ENCODE peak calls at places on chromosomes 13 and 19, in five cellular contexts. Y is cardiac muscle cell, J is gastrocnemius medialis, N is progenitor cell of endocrine pancreas, R is fibroblast of pulmonary artery. Z is an unnamed sample.

GRCh38 chr19:13006431-13007281 is 11.4 kb downstream of the NFIX start:
- DNase-seq in Y (no peak), J (peak), N (no peak), R (no peak), Z (no peak)

GRCh38 chr19:49811328-49811727 is 1.8 kb downstream of the FUZ start:
- DNase-seq in Y (no peak), J (no peak), N (no peak), R (no peak), Z (no peak)

GRCh38 chr13:65594255-65594654 is 1635.9 kb downstream of the PCDH9 start:
- DNase-seq in Y (peak), J (no peak), N (no peak), R (peak), Z (no peak)

GRCh38 chr13:37716395-37716794 is 117.8 kb upstream of the POSTN start:
- DNase-seq in Y (peak), J (no peak), N (no peak), R (peak), Z (no peak)

GRCh38 chr13:67043901-67044300 is 186.2 kb downstream of the PCDH9 start:
- DNase-seq in Y (peak), J (no peak), N (no peak), R (peak), Z (no peak)

GRCh38 chr13:33263484-33263883 is 22.1 kb downstream of the STARD13 start:
- DNase-seq in Y (no peak), J (no peak), N (no peak), R (no peak), Z (no peak)

GRCh38 chr13:101152184-101152583 is 264.1 kb downstream of the NALCN start:
- DNase-seq in Y (no peak), J (no peak), N (no peak), R (no peak), Z (no peak)

GRCh38 chr19:14472202-14472961 is 2.8 kb downstream of the PTGER1 start:
- DNase-seq in Y (peak), J (no peak), N (peak), R (peak), Z (peak)

GRCh38 chr13:27117158-27117557 is 54.5 kb downstream of the USP12 start:
- DNase-seq in Y (no peak), J (no peak), N (no peak), R (no peak), Z (no peak)

GRCh38 chr13:85853161-85853894 is 54.1 kb upstream of the SLITRK6 start:
- DNase-seq in Y (no peak), J (no peak), N (no peak), R (no peak), Z (no peak)

GRCh38 chr19:51320258-51320657 is 8.8 kb downstream of the IGLON5 start:
- DNase-seq in Y (peak), J (no peak), N (no peak), R (no peak), Z (no peak)

GRCh38 chr19:3358919-3359849 is 7.2 kb upstream of the NFIC start:
- DNase-seq in Y (peak), J (peak), N (no peak), R (peak), Z (no peak)

GRCh38 chr19:10118960-10119359 is 739 bp downstream of the EIF3G start:
- DNase-seq in Y (no peak), J (no peak), N (no peak), R (no peak), Z (no peak)

GRCh38 chr13:109348514-109349340 is 437.7 kb downstream of the IRS2 start:
- DNase-seq in Y (peak), J (no peak), N (no peak), R (peak), Z (peak)

GRCh38 chr19:47095707-47096704 is 17.6 kb downstream of the ZC3H4 start:
- DNase-seq in Y (peak), J (peak), N (no peak), R (no peak), Z (peak)

GRCh38 chr19:37931941-37932655 is 25.1 kb downstream of the SIPA1L3 start:
- DNase-seq in Y (peak), J (no peak), N (peak), R (peak), Z (peak)

GRCh38 chr19:1896508-1896907 is 8.7 kb upstream of the ADAT3 start:
- DNase-seq in Y (no peak), J (no peak), N (no peak), R (no peak), Z (no peak)

GRCh38 chr19:14089662-14090508 is 666 bp downstream of the SAMD1 start:
- DNase-seq in Y (peak), J (no peak), N (peak), R (peak), Z (peak)

GRCh38 chr19:27909185-27909840 is 1303.6 kb downstream of the UQCRFS1 start:
- DNase-seq in Y (no peak), J (no peak), N (no peak), R (no peak), Z (no peak)

GRCh38 chr19:55675661-55676354 is 782 bp downstream of the EPN1 start:
- DNase-seq in Y (no peak), J (no peak), N (no peak), R (no peak), Z (no peak)

GRCh38 chr13:99301056-99301838 is 6.0 kb downstream of the GPR183 start:
- DNase-seq in Y (no peak), J (no peak), N (no peak), R (no peak), Z (no peak)

GRCh38 chr19:12497032-12497431 is 12.4 kb upstream of the ZNF709 start:
- DNase-seq in Y (no peak), J (no peak), N (no peak), R (no peak), Z (no peak)

GRCh38 chr19:31096047-31096446 is 253.2 kb downstream of the TSHZ3 start:
- DNase-seq in Y (no peak), J (no peak), N (no peak), R (no peak), Z (no peak)

GRCh38 chr19:45882652-45883585 is 3.0 kb downstream of the IRF2BP1 start:
- DNase-seq in Y (peak), J (no peak), N (peak), R (peak), Z (peak)

GRCh38 chr19:1461862-1462261 is 11.9 kb downstream of the APC2 start:
- DNase-seq in Y (no peak), J (no peak), N (no peak), R (no peak), Z (no peak)

GRCh38 chr13:27034678-27035111 is 136.9 kb downstream of the USP12 start:
- DNase-seq in Y (peak), J (no peak), N (no peak), R (no peak), Z (no peak)

GRCh38 chr19:58346961-58347929 is 6.0 kb downstream of the A1BG start:
- DNase-seq in Y (peak), J (no peak), N (peak), R (peak), Z (peak)

GRCh38 chr13:48547663-48548092 is 14.8 kb upstream of the RCBTB2 start:
- DNase-seq in Y (no peak), J (no peak), N (no peak), R (no peak), Z (no peak)

GRCh38 chr19:2112516-2113320 is 16.0 kb downstream of the IZUMO4 start:
- DNase-seq in Y (no peak), J (no peak), N (no peak), R (no peak), Z (no peak)

GRCh38 chr19:16548956-16549355 is 6.7 kb upstream of the CHERP start:
- DNase-seq in Y (no peak), J (no peak), N (no peak), R (no peak), Z (no peak)

GRCh38 chr13:113731192-113732175 is 27.5 kb upstream of the TMEM255B start:
- DNase-seq in Y (no peak), J (no peak), N (no peak), R (no peak), Z (no peak)

GRCh38 chr13:113732176-113732960 is 26.7 kb upstream of the TMEM255B start:
- DNase-seq in Y (no peak), J (no peak), N (no peak), R (no peak), Z (no peak)

GRCh38 chr13:113729329-113730019 is 29.6 kb upstream of the TMEM255B start:
- DNase-seq in Y (no peak), J (no peak), N (no peak), R (no peak), Z (no peak)

GRCh38 chr13:113730145-113730750 is 28.8 kb upstream of the TMEM255B start:
- DNase-seq in Y (no peak), J (no peak), N (no peak), R (no peak), Z (no peak)

GRCh38 chr13:113730831-113731191 is 28.2 kb upstream of the TMEM255B start:
- DNase-seq in Y (no peak), J (no peak), N (no peak), R (no peak), Z (no peak)
- TF ChIP-seq CTCF in Y (no peak), J (no peak), N (no peak), R (no peak), Z (no peak)

GRCh38 chr13:110570886-110571285 is 9.4 kb upstream of the RAB20 start:
- DNase-seq in Y (no peak), J (no peak), N (no peak), R (no peak), Z (no peak)

GRCh38 chr13:110571897-110572777 is 10.6 kb upstream of the RAB20 start:
- DNase-seq in Y (no peak), J (no peak), N (no peak), R (no peak), Z (no peak)

GRCh38 chr13:110574161-110574560 is 12.6 kb upstream of the RAB20 start:
- DNase-seq in Y (peak), J (no peak), N (no peak), R (no peak), Z (no peak)

GRCh38 chr13:110575322-110576069 is 14.0 kb upstream of the RAB20 start:
- DNase-seq in Y (peak), J (no peak), N (no peak), R (peak), Z (no peak)

GRCh38 chr13:110572778-110573118 is 11.2 kb upstream of the RAB20 start:
- DNase-seq in Y (no peak), J (no peak), N (no peak), R (no peak), Z (no peak)
- TF ChIP-seq CTCF in Y (no peak), J (no peak), N (no peak), R (no peak), Z (no peak)

GRCh38 chr19:43754562-43755255 is at the start of gene SMG9:
- DNase-seq in Y (peak), J (peak), N (peak), R (peak), Z (peak)
- TF ChIP-seq CTCF in Y (no peak), J (no peak), N (no peak), R (no peak), Z (no peak)

GRCh38 chr13:49821216-49821820 is 28.8 kb upstream of the KPNA3 start:
- DNase-seq in Y (peak), J (no peak), N (no peak), R (peak), Z (no peak)
- TF ChIP-seq CTCF in Y (no peak), J (no peak), N (no peak), R (no peak), Z (no peak)

GRCh38 chr13:97130201-97130600 is 91.9 kb upstream of the MBNL2 start:
- DNase-seq in Y (peak), J (no peak), N (no peak), R (no peak), Z (no peak)
- TF ChIP-seq CTCF in Y (no peak), J (no peak), N (no peak), R (no peak), Z (no peak)

GRCh38 chr13:36515466-36515865 is 83.2 kb downstream of the CCNA1 start:
- DNase-seq in Y (no peak), J (no peak), N (no peak), R (no peak), Z (no peak)
- TF ChIP-seq CTCF in Y (no peak), J (no peak), N (no peak), R (no peak), Z (no peak)

DNA sequence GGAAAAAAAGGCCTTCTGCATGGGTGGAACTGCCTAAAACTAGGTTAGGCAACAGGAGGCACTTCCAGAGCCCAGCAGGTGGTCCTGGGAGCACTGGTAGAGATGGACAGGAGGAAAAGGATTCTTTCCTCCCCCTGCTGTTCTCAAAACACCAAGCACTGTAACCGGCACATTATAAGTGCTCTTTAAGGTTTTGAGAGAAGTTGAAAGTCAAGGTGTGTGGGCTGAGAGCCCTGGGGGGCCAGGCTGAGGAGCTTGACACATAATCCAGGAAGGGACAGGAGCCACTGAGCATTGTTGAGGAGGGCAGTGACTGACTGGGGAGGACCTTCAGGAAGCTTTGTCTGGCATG is 32.3 kb downstream of the SPATA13 start:
- DNase-seq in Y (no peak), J (no peak), N (no peak), R (no peak), Z (no peak)
- TF ChIP-seq CTCF in Y (no peak), J (no peak), N (no peak), R (no peak), Z (no peak)

Z was measured in RWPE1.